ENCODE peak calls at places on chromosomes 7 and 10, in seven cellular contexts. One of them, this sample, is unnamed.
A peak's percentile ranks its signal among the peaks of the same experiment; 100 is the strongest.

GRCh38 chr7:39686261-39686924 is 63.0 kb downstream of the RALA start:
- DNase-seq in activated T-helper 1 cell treated with Interleukin-2 at 50 U/mL for 16 hours: no peak
- DNase-seq in trophoblast cell: no peak
- DNase-seq in activated T-helper 9 cell treated with anti-CD3 and anti-CD28 coated beads, Interleukin-2, amount 50 U/mL, for 16 hours: no peak
- DNase-seq in HT1080: no peak
- DNase-seq in activated naive CD4-positive, alpha-beta T cell: no peak
- DNase-seq in SJSA1: no peak
- DNase-seq in this sample: no peak

GRCh38 chr7:25255603-25256320 is 27.5 kb upstream of the NPVF start:
- DNase-seq in trophoblast cell: no peak
- DNase-seq in activated T-helper 9 cell treated with anti-CD3 and anti-CD28 coated beads, Interleukin-2, amount 50 U/mL, for 16 hours: no peak
- DNase-seq in SJSA1: no peak
- DNase-seq in activated T-helper 1 cell treated with Interleukin-2 at 50 U/mL for 16 hours: no peak
- DNase-seq in HT1080: no peak
- DNase-seq in activated naive CD4-positive, alpha-beta T cell: no peak
- DNase-seq in this sample: no peak

GRCh38 chr10:123154943-123155505 is 822 bp downstream of the BUB3 start:
- DNase-seq in activated T-helper 9 cell treated with anti-CD3 and anti-CD28 coated beads, Interleukin-2, amount 50 U/mL, for 16 hours: no peak
- DNase-seq in activated T-helper 1 cell treated with Interleukin-2 at 50 U/mL for 16 hours: no peak
- DNase-seq in SJSA1: peak; percentile 54
- DNase-seq in trophoblast cell: peak; percentile 76
- DNase-seq in HT1080: no peak
- DNase-seq in activated naive CD4-positive, alpha-beta T cell: no peak
- DNase-seq in this sample: no peak

GRCh38 chr10:3648179-3648975 is 136.6 kb downstream of the KLF6 start:
- DNase-seq in trophoblast cell: no peak
- DNase-seq in activated T-helper 1 cell treated with Interleukin-2 at 50 U/mL for 16 hours: no peak
- DNase-seq in activated naive CD4-positive, alpha-beta T cell: no peak
- DNase-seq in SJSA1: no peak
- DNase-seq in activated T-helper 9 cell treated with anti-CD3 and anti-CD28 coated beads, Interleukin-2, amount 50 U/mL, for 16 hours: no peak
- DNase-seq in HT1080: no peak
- DNase-seq in this sample: no peak

GRCh38 chr7:17560516-17560915 is 262.1 kb downstream of the AHR start:
- DNase-seq in activated naive CD4-positive, alpha-beta T cell: no peak
- DNase-seq in trophoblast cell: no peak
- DNase-seq in SJSA1: no peak
- DNase-seq in activated T-helper 1 cell treated with Interleukin-2 at 50 U/mL for 16 hours: no peak
- DNase-seq in activated T-helper 9 cell treated with anti-CD3 and anti-CD28 coated beads, Interleukin-2, amount 50 U/mL, for 16 hours: no peak
- DNase-seq in HT1080: no peak
- DNase-seq in this sample: no peak

GRCh38 chr10:84310470-84310869 is 17.9 kb upstream of the CCSER2 start:
- DNase-seq in trophoblast cell: no peak
- DNase-seq in SJSA1: no peak
- DNase-seq in activated T-helper 9 cell treated with anti-CD3 and anti-CD28 coated beads, Interleukin-2, amount 50 U/mL, for 16 hours: no peak
- DNase-seq in activated T-helper 1 cell treated with Interleukin-2 at 50 U/mL for 16 hours: no peak
- DNase-seq in HT1080: peak; percentile 79
- DNase-seq in activated naive CD4-positive, alpha-beta T cell: no peak
- DNase-seq in this sample: no peak

GRCh38 chr10:49534670-49535381 is 4.1 kb downstream of the ERCC6 start:
- DNase-seq in activated T-helper 9 cell treated with anti-CD3 and anti-CD28 coated beads, Interleukin-2, amount 50 U/mL, for 16 hours: no peak
- DNase-seq in HT1080: peak; percentile 85
- DNase-seq in SJSA1: no peak
- DNase-seq in trophoblast cell: peak; percentile 11
- DNase-seq in activated T-helper 1 cell treated with Interleukin-2 at 50 U/mL for 16 hours: no peak
- DNase-seq in activated naive CD4-positive, alpha-beta T cell: no peak
- DNase-seq in this sample: no peak

GRCh38 chr10:59648711-59649201 is 60.9 kb downstream of the SLC16A9 start:
- DNase-seq in activated T-helper 1 cell treated with Interleukin-2 at 50 U/mL for 16 hours: no peak
- DNase-seq in SJSA1: no peak
- DNase-seq in activated naive CD4-positive, alpha-beta T cell: no peak
- DNase-seq in activated T-helper 9 cell treated with anti-CD3 and anti-CD28 coated beads, Interleukin-2, amount 50 U/mL, for 16 hours: no peak
- DNase-seq in HT1080: no peak
- DNase-seq in trophoblast cell: no peak
- DNase-seq in this sample: no peak

GRCh38 chr10:103042129-103042528 is 124.0 kb downstream of the CNNM2 start:
- DNase-seq in trophoblast cell: no peak
- DNase-seq in SJSA1: no peak
- DNase-seq in activated T-helper 1 cell treated with Interleukin-2 at 50 U/mL for 16 hours: no peak
- DNase-seq in activated naive CD4-positive, alpha-beta T cell: no peak
- DNase-seq in HT1080: no peak
- DNase-seq in activated T-helper 9 cell treated with anti-CD3 and anti-CD28 coated beads, Interleukin-2, amount 50 U/mL, for 16 hours: no peak
- DNase-seq in this sample: no peak

GRCh38 chr7:94409561-94409960 is 14.9 kb downstream of the COL1A2 start:
- DNase-seq in activated naive CD4-positive, alpha-beta T cell: no peak
- DNase-seq in trophoblast cell: no peak
- DNase-seq in activated T-helper 9 cell treated with anti-CD3 and anti-CD28 coated beads, Interleukin-2, amount 50 U/mL, for 16 hours: no peak
- DNase-seq in activated T-helper 1 cell treated with Interleukin-2 at 50 U/mL for 16 hours: no peak
- DNase-seq in HT1080: no peak
- DNase-seq in SJSA1: no peak
- DNase-seq in this sample: no peak

This sample was measured in cortex of kidney.